ENCODE peak calls at places on chromosome 6, in seven cellular contexts. One of them, this sample, is unnamed.

GRCh38 chr6:43828711-43829110 is 58.7 kb downstream of the VEGFA start:
- DNase-seq in thyroid gland: no peak
- DNase-seq in choroid plexus epithelial cell: no peak
- DNase-seq in HFF-Myc: no peak
- DNase-seq in fibroblast of mammary gland: no peak
- DNase-seq in Peyer's patch: no peak
- DNase-seq in astrocyte of the spinal cord: no peak
- DNase-seq in this sample: no peak

GRCh38 chr6:151443911-151444621 is 7.9 kb downstream of the RMND1 start:
- DNase-seq in thyroid gland: no peak
- DNase-seq in choroid plexus epithelial cell: no peak
- DNase-seq in HFF-Myc: no peak
- DNase-seq in fibroblast of mammary gland: no peak
- DNase-seq in Peyer's patch: no peak
- DNase-seq in astrocyte of the spinal cord: no peak
- DNase-seq in this sample: peak; percentile 13

GRCh38 chr6:154805288-154805911 is 72.2 kb downstream of the SCAF8 start:
- DNase-seq in thyroid gland: no peak
- DNase-seq in choroid plexus epithelial cell: peak; percentile 86
- DNase-seq in HFF-Myc: peak; percentile 16
- DNase-seq in fibroblast of mammary gland: peak; percentile 74
- DNase-seq in Peyer's patch: no peak
- DNase-seq in astrocyte of the spinal cord: peak; percentile 62
- DNase-seq in this sample: peak; percentile 61

GRCh38 chr6:137011406-137011805 is 33.4 kb downstream of the IL20RA start:
- DNase-seq in thyroid gland: no peak
- DNase-seq in choroid plexus epithelial cell: no peak
- DNase-seq in HFF-Myc: no peak
- DNase-seq in fibroblast of mammary gland: no peak
- DNase-seq in Peyer's patch: no peak
- DNase-seq in astrocyte of the spinal cord: no peak
- DNase-seq in this sample: no peak

GRCh38 chr6:75882734-75883133 is 133.7 kb downstream of the MYO6 start:
- DNase-seq in thyroid gland: no peak
- DNase-seq in choroid plexus epithelial cell: peak; percentile 80
- DNase-seq in HFF-Myc: peak; percentile 6
- DNase-seq in fibroblast of mammary gland: peak; percentile 75
- DNase-seq in Peyer's patch: no peak
- DNase-seq in astrocyte of the spinal cord: peak; percentile 48
- DNase-seq in this sample: peak; percentile 40

GRCh38 chr6:130906736-130907381 is 79.7 kb downstream of the SMLR1 start:
- DNase-seq in thyroid gland: no peak
- DNase-seq in choroid plexus epithelial cell: peak; percentile 69
- DNase-seq in HFF-Myc: no peak
- DNase-seq in fibroblast of mammary gland: peak; percentile 79
- DNase-seq in Peyer's patch: no peak
- DNase-seq in astrocyte of the spinal cord: peak; percentile 73
- DNase-seq in this sample: peak; percentile 64

GRCh38 chr6:38187285-38187684 is 367.8 kb downstream of the ZFAND3 start:
- DNase-seq in thyroid gland: no peak
- DNase-seq in choroid plexus epithelial cell: peak; percentile 18
- DNase-seq in HFF-Myc: no peak
- DNase-seq in fibroblast of mammary gland: no peak
- DNase-seq in Peyer's patch: no peak
- DNase-seq in astrocyte of the spinal cord: no peak
- DNase-seq in this sample: no peak

GRCh38 chr6:10962673-10963072 is 75.8 kb downstream of the SYCP2L start:
- DNase-seq in thyroid gland: no peak
- DNase-seq in choroid plexus epithelial cell: peak; percentile 92
- DNase-seq in HFF-Myc: peak; percentile 52
- DNase-seq in fibroblast of mammary gland: peak; percentile 87
- DNase-seq in Peyer's patch: no peak
- DNase-seq in astrocyte of the spinal cord: peak; percentile 75
- DNase-seq in this sample: peak; percentile 80

GRCh38 chr6:144689503-144690040 is 404.4 kb downstream of the UTRN start:
- DNase-seq in thyroid gland: no peak
- DNase-seq in choroid plexus epithelial cell: no peak
- DNase-seq in HFF-Myc: no peak
- DNase-seq in fibroblast of mammary gland: no peak
- DNase-seq in Peyer's patch: no peak
- DNase-seq in astrocyte of the spinal cord: no peak
- DNase-seq in this sample: no peak

GRCh38 chr6:127833336-127833735 is 67.5 kb downstream of the THEMIS start:
- DNase-seq in thyroid gland: no peak
- DNase-seq in choroid plexus epithelial cell: no peak
- DNase-seq in HFF-Myc: no peak
- DNase-seq in fibroblast of mammary gland: no peak
- DNase-seq in Peyer's patch: no peak
- DNase-seq in astrocyte of the spinal cord: no peak
- DNase-seq in this sample: peak; percentile 36

GRCh38 chr6:110589865-110590513 is 113.6 kb upstream of the SLC22A16 start:
- DNase-seq in thyroid gland: no peak
- DNase-seq in choroid plexus epithelial cell: no peak
- DNase-seq in HFF-Myc: no peak
- DNase-seq in fibroblast of mammary gland: no peak
- DNase-seq in Peyer's patch: no peak
- DNase-seq in astrocyte of the spinal cord: no peak
- DNase-seq in this sample: no peak

GRCh38 chr6:157034433-157035230 is 257.5 kb downstream of the ARID1B start:
- DNase-seq in thyroid gland: no peak
- DNase-seq in choroid plexus epithelial cell: peak; percentile 83
- DNase-seq in HFF-Myc: no peak
- DNase-seq in fibroblast of mammary gland: peak; percentile 76
- DNase-seq in Peyer's patch: no peak
- DNase-seq in astrocyte of the spinal cord: peak; percentile 74
- DNase-seq in this sample: peak; percentile 66

GRCh38 chr6:11039040-11039439 is 5.1 kb downstream of the ELOVL2 start:
- DNase-seq in thyroid gland: no peak
- DNase-seq in choroid plexus epithelial cell: no peak
- DNase-seq in HFF-Myc: no peak
- DNase-seq in fibroblast of mammary gland: no peak
- DNase-seq in Peyer's patch: no peak
- DNase-seq in astrocyte of the spinal cord: no peak
- DNase-seq in this sample: no peak

GRCh38 chr6:84411060-84411629 is 183.7 kb upstream of the CEP162 start:
- DNase-seq in thyroid gland: no peak
- DNase-seq in choroid plexus epithelial cell: peak; percentile 60
- DNase-seq in HFF-Myc: peak; percentile 45
- DNase-seq in fibroblast of mammary gland: peak; percentile 86
- DNase-seq in Peyer's patch: no peak
- DNase-seq in astrocyte of the spinal cord: peak; percentile 78
- DNase-seq in this sample: peak; percentile 87

GRCh38 chr6:29561618-29562181 is 2.2 kb upstream of the UBD start:
- DNase-seq in thyroid gland: no peak
- DNase-seq in choroid plexus epithelial cell: no peak
- DNase-seq in HFF-Myc: no peak
- DNase-seq in fibroblast of mammary gland: no peak
- DNase-seq in Peyer's patch: no peak
- DNase-seq in astrocyte of the spinal cord: no peak
- DNase-seq in this sample: no peak

GRCh38 chr6:149642829-149643580 is 5.5 kb downstream of the KATNA1 start:
- DNase-seq in thyroid gland: no peak
- DNase-seq in choroid plexus epithelial cell: peak; percentile 25
- DNase-seq in HFF-Myc: no peak
- DNase-seq in fibroblast of mammary gland: peak; percentile 42
- DNase-seq in Peyer's patch: no peak
- DNase-seq in astrocyte of the spinal cord: no peak
- DNase-seq in this sample: peak; percentile 75

GRCh38 chr6:116461563-116462507 is 660 bp downstream of the CALHM6 start:
- DNase-seq in thyroid gland: peak; percentile 58
- DNase-seq in choroid plexus epithelial cell: peak; percentile 64
- DNase-seq in HFF-Myc: peak; percentile 17
- DNase-seq in fibroblast of mammary gland: peak; percentile 52
- DNase-seq in Peyer's patch: peak; percentile 75
- DNase-seq in astrocyte of the spinal cord: peak; percentile 46
- DNase-seq in this sample: peak; percentile 53

GRCh38 chr6:142871910-142872331 is 73.1 kb downstream of the HIVEP2 start:
- DNase-seq in thyroid gland: no peak
- DNase-seq in choroid plexus epithelial cell: peak; percentile 93
- DNase-seq in HFF-Myc: peak; percentile 37
- DNase-seq in fibroblast of mammary gland: peak; percentile 96
- DNase-seq in Peyer's patch: peak; percentile 88
- DNase-seq in astrocyte of the spinal cord: peak; percentile 96
- DNase-seq in this sample: peak; percentile 91

GRCh38 chr6:161434331-161434730 is 160.5 kb upstream of the AGPAT4 start:
- DNase-seq in thyroid gland: no peak
- DNase-seq in choroid plexus epithelial cell: no peak
- DNase-seq in HFF-Myc: no peak
- DNase-seq in fibroblast of mammary gland: peak; percentile 61
- DNase-seq in Peyer's patch: no peak
- DNase-seq in astrocyte of the spinal cord: no peak
- DNase-seq in this sample: peak; percentile 61

GRCh38 chr6:73062837-73063236 is 162.5 kb downstream of the KHDC1L start:
- DNase-seq in thyroid gland: no peak
- DNase-seq in choroid plexus epithelial cell: peak; percentile 16
- DNase-seq in HFF-Myc: peak; percentile 35
- DNase-seq in fibroblast of mammary gland: no peak
- DNase-seq in Peyer's patch: no peak
- DNase-seq in astrocyte of the spinal cord: peak; percentile 30
- DNase-seq in this sample: peak; percentile 68

GRCh38 chr6:56764081-56764566 is 121.4 kb upstream of the DST start:
- DNase-seq in thyroid gland: peak; percentile 37
- DNase-seq in choroid plexus epithelial cell: peak; percentile 74
- DNase-seq in HFF-Myc: no peak
- DNase-seq in fibroblast of mammary gland: peak; percentile 56
- DNase-seq in Peyer's patch: no peak
- DNase-seq in astrocyte of the spinal cord: peak; percentile 52
- DNase-seq in this sample: peak; percentile 54

GRCh38 chr6:136210450-136211165 is 39.5 kb downstream of the MTFR2 start:
- DNase-seq in thyroid gland: no peak
- DNase-seq in choroid plexus epithelial cell: no peak
- DNase-seq in HFF-Myc: no peak
- DNase-seq in fibroblast of mammary gland: no peak
- DNase-seq in Peyer's patch: no peak
- DNase-seq in astrocyte of the spinal cord: no peak
- DNase-seq in this sample: no peak

GRCh38 chr6:13709698-13710551 is 1.7 kb downstream of the RANBP9 start:
- DNase-seq in thyroid gland: no peak
- DNase-seq in choroid plexus epithelial cell: peak; percentile 61
- DNase-seq in HFF-Myc: no peak
- DNase-seq in fibroblast of mammary gland: peak; percentile 56
- DNase-seq in Peyer's patch: no peak
- DNase-seq in astrocyte of the spinal cord: peak; percentile 51
- DNase-seq in this sample: peak; percentile 31

DNA sequence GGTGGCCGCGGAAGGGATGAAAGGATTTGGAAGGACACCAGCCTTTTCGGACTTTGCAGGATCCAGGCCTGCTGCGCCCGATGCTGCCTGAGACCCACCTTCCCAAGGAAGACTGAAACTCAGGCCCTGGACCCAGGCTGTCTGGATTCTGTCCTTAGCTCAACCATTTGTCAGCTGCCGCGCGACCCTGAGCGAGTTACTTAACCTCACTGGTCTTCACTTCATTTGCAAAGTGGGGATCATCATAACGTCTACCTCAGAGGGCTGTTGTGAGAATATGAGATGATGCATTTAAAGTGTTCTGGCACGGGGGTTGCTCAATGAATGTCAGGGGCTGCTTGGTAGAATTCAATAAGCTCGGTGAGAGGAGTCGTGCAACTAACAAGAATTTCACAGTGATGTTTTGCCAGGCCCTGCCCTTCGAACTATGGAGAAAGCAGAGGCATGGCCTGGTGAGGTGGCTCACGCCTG is 104.2 kb upstream of the PRDM1 start:
- DNase-seq in thyroid gland: no peak
- DNase-seq in choroid plexus epithelial cell: no peak
- DNase-seq in HFF-Myc: no peak
- DNase-seq in fibroblast of mammary gland: no peak
- DNase-seq in Peyer's patch: no peak
- DNase-seq in astrocyte of the spinal cord: no peak
- DNase-seq in this sample: no peak
- H3K4me3 ChIP-seq in thyroid gland: no peak overlapping the region
- H3K4me3 ChIP-seq in choroid plexus epithelial cell: peak overlapping the region; percentile 63
- H3K4me3 ChIP-seq in HFF-Myc: no peak overlapping the region
- H3K4me3 ChIP-seq in fibroblast of mammary gland: no peak overlapping the region
- H3K4me3 ChIP-seq in Peyer's patch: no peak overlapping the region
- H3K4me3 ChIP-seq in astrocyte of the spinal cord: peak overlapping the region; percentile 33
- H3K4me3 ChIP-seq in this sample: no peak overlapping the region

DNA sequence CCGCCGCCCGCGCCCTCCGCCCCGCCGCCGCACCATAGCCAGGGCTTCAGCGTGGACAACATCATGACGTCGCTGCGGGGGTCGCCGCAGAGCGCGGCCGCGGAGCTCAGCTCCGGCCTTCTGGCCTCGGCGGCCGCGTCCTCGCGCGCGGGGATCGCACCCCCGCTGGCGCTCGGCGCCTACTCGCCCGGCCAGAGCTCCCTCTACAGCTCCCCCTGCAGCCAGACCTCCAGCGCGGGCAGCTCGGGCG is 1.5 kb downstream of the FOXC1 start:
- DNase-seq in thyroid gland: no peak
- DNase-seq in choroid plexus epithelial cell: no peak
- DNase-seq in HFF-Myc: no peak
- DNase-seq in fibroblast of mammary gland: no peak
- DNase-seq in Peyer's patch: no peak
- DNase-seq in astrocyte of the spinal cord: no peak
- DNase-seq in this sample: peak; percentile 42
- TF ChIP-seq CTCF in thyroid gland: no peak
- TF ChIP-seq CTCF in choroid plexus epithelial cell: peak; percentile 29
- TF ChIP-seq CTCF in HFF-Myc: peak; percentile 4
- TF ChIP-seq CTCF in fibroblast of mammary gland: peak; percentile 7
- TF ChIP-seq CTCF in Peyer's patch: no peak
- TF ChIP-seq CTCF in astrocyte of the spinal cord: peak; percentile 2
- TF ChIP-seq CTCF in this sample: peak; percentile 23

DNA sequence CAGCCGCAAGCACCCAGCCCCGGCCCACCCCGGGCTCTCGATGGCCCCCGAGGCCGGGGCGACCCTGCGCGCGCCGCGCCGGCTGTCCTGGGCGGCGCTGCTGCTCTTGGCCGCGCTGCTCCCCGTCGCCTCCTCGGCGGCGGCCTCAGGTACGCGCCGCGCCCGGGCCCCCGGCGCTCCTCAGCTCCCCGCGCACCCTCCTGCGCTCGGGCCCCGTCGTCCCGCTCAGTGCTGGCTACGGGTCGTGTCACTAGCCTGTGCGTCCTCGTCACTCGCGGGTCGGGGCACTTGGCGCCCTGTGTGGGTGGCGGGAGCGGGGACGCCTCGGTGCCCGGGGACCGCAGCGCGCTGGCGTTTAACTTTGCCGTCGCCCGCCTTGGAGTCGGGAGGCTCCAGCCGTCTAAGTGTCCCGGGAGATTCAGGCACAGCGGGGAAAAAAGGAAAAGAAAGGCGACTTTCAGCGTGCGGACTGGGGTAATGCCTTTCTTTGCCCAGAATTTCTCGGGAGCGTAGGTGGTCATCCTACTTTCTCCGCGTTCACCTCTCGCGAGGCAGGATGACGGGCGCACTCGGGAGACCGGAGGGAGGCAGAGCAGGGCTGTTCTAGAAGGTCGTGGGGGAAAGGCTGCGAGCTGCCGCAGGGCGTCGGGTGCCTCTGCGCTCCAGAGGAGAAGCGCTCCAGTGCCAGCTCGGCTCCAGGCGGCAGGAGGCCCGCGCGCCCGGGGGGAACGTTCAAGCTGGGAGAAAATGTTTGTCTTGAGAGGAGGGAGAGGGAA is 545 bp downstream of the FNDC1 start:
- DNase-seq in thyroid gland: peak; percentile 82
- DNase-seq in choroid plexus epithelial cell: peak; percentile 41
- DNase-seq in HFF-Myc: no peak
- DNase-seq in fibroblast of mammary gland: peak; percentile 30
- DNase-seq in Peyer's patch: no peak
- DNase-seq in astrocyte of the spinal cord: peak; percentile 46
- DNase-seq in this sample: peak; percentile 47
- H3K4me3 ChIP-seq in thyroid gland: peak overlapping the region; percentile 39
- H3K4me3 ChIP-seq in choroid plexus epithelial cell: peak overlapping the region; percentile 52
- H3K4me3 ChIP-seq in HFF-Myc: no peak overlapping the region
- H3K4me3 ChIP-seq in fibroblast of mammary gland: peak overlapping the region; percentile 4
- H3K4me3 ChIP-seq in Peyer's patch: peak overlapping the region; percentile 51
- H3K4me3 ChIP-seq in astrocyte of the spinal cord: peak overlapping the region; percentile 31
- H3K4me3 ChIP-seq in this sample: peak overlapping the region; percentile 60

GRCh38 chr6:129903082-129903481 is 42.0 kb upstream of the TMEM244 start:
- DNase-seq in thyroid gland: no peak
- DNase-seq in choroid plexus epithelial cell: peak; percentile 62
- DNase-seq in HFF-Myc: no peak
- DNase-seq in fibroblast of mammary gland: no peak
- DNase-seq in Peyer's patch: no peak
- DNase-seq in astrocyte of the spinal cord: peak; percentile 26
- DNase-seq in this sample: no peak
- TF ChIP-seq CTCF in thyroid gland: no peak
- TF ChIP-seq CTCF in choroid plexus epithelial cell: no peak
- TF ChIP-seq CTCF in HFF-Myc: no peak
- TF ChIP-seq CTCF in fibroblast of mammary gland: no peak
- TF ChIP-seq CTCF in Peyer's patch: no peak
- TF ChIP-seq CTCF in astrocyte of the spinal cord: no peak
- TF ChIP-seq CTCF in this sample: no peak